ENCODE peak calls at places on chromosomes 1 and 21, in four cellular contexts. A is tibial nerve; W is CD8-positive, alpha-beta T cell; M is upper lobe of left lung. T is an unnamed sample.

GRCh38 chr1:245715291-245715701 is 560.5 kb downstream of the KIF26B start:
- DNase-seq in M (no peak), W (no peak), A (no peak), T (no peak)

GRCh38 chr21:38699048-38699447 is 106.7 kb upstream of the ETS2 start:
- DNase-seq in A (no peak), M (no peak), W (no peak), T (no peak)

GRCh38 chr1:52792002-52792401 is 50.6 kb upstream of the ZYG11A start:
- DNase-seq in M (no peak), W (no peak), A (no peak), T (no peak)

GRCh38 chr1:51898090-51898734 is 19.7 kb upstream of the NRDC start:
- DNase-seq in A (no peak), M (no peak), W (no peak), T (no peak)

GRCh38 chr1:230643887-230644286 is 1.6 kb downstream of the COG2 start:
- DNase-seq in A (no peak), W (no peak), M (no peak), T (no peak)

GRCh38 chr21:41241341-41241740 is 73.4 kb downstream of the BACE2 start:
- DNase-seq in M (no peak), A (no peak), W (no peak), T (no peak)

GRCh38 chr1:55789466-55789865 is 574.3 kb upstream of the USP24 start:
- DNase-seq in M (no peak), W (no peak), A (no peak), T (no peak)

GRCh38 chr21:27246741-27247140 is 279.9 kb upstream of the ADAMTS5 start:
- DNase-seq in A (no peak), M (no peak), W (no peak), T (no peak)

GRCh38 chr1:6785721-6786505 is 659 bp downstream of the CAMTA1 start:
- DNase-seq in W (peak; percentile 31), A (no peak), M (peak; percentile 48), T (peak; percentile 50)

GRCh38 chr21:17818158-17819113 is 720 bp downstream of the C21orf91 start:
- DNase-seq in M (peak; percentile 51), W (peak; percentile 54), A (no peak), T (peak; percentile 58)

GRCh38 chr21:33817663-33818433 is 97.8 kb downstream of the ATP5PO start:
- DNase-seq in W (no peak), M (no peak), A (no peak), T (no peak)

GRCh38 chr1:27684176-27684575 is 12.2 kb upstream of the IFI6 start:
- DNase-seq in W (no peak), A (no peak), M (no peak), T (no peak)

GRCh38 chr1:67439277-67440029 is 9.3 kb upstream of the SERBP1 start:
- DNase-seq in W (no peak), A (no peak), M (no peak), T (no peak)

GRCh38 chr21:16535100-16535418 is 805.3 kb downstream of the USP25 start:
- DNase-seq in M (peak; percentile 65), W (no peak), A (peak; percentile 74), T (no peak)

GRCh38 chr1:59199734-59200376 is 97.0 kb upstream of the FGGY start:
- DNase-seq in W (no peak), A (no peak), M (no peak), T (no peak)

GRCh38 chr1:78469561-78469960 is 21.2 kb upstream of the PTGFR start:
- DNase-seq in W (no peak), A (no peak), M (no peak), T (no peak)

GRCh38 chr1:89759036-89759435 is 61.8 kb upstream of the LRRC8D start:
- DNase-seq in M (no peak), A (no peak), W (no peak), T (no peak)

GRCh38 chr1:89755593-89755992 is 65.2 kb upstream of the LRRC8D start:
- DNase-seq in W (no peak), M (no peak), A (no peak), T (no peak)

GRCh38 chr1:89760496-89760895 is 60.3 kb upstream of the LRRC8D start:
- DNase-seq in M (no peak), W (no peak), A (no peak), T (no peak)

GRCh38 chr1:89758127-89758526 is 62.7 kb upstream of the LRRC8D start:
- DNase-seq in A (no peak), M (no peak), W (no peak), T (no peak)

GRCh38 chr1:89757532-89757931 is 63.3 kb upstream of the LRRC8D start:
- DNase-seq in M (peak; percentile 49), A (no peak), W (peak; percentile 23), T (peak; percentile 9)
- H3K4me3 ChIP-seq in M (no peak overlapping the region), A (no peak overlapping the region), W (peak overlapping the region; percentile 2), T (no peak overlapping the region)

GRCh38 chr21:44444286-44444931 is 10.9 kb upstream of the LRRC3 start:
- DNase-seq in W (no peak), A (no peak), M (no peak), T (no peak)
- TF ChIP-seq CTCF in W (no peak), A (no peak), M (no peak), T (peak; percentile 54)

GRCh38 chr1:21878009-21878809 is 58.9 kb downstream of the HSPG2 start:
- DNase-seq in W (no peak), A (no peak), M (no peak), T (no peak)
- H3K36me3 ChIP-seq in W (no peaks in the 10 kb centered on the region), A (peaks cover 9% of the 10 kb centered on the region), M (peaks cover 63% of the 10 kb centered on the region), T (no peaks in the 10 kb centered on the region)

GRCh38 chr1:25020173-25020840 is 90.2 kb upstream of the RUNX3 start:
- DNase-seq in W (no peak), M (no peak), A (no peak), T (no peak)

GRCh38 chr1:25022361-25023189 is 92.5 kb upstream of the RUNX3 start:
- DNase-seq in A (peak; percentile 27), M (peak; percentile 89), W (peak; percentile 95), T (peak; percentile 98)

GRCh38 chr1:25023190-25023578 is 93.1 kb upstream of the RUNX3 start:
- DNase-seq in A (no peak), M (no peak), W (no peak), T (no peak)

GRCh38 chr1:25020851-25021585 is 90.9 kb upstream of the RUNX3 start:
- DNase-seq in M (no peak), W (no peak), A (no peak), T (peak; percentile 38)

DNA sequence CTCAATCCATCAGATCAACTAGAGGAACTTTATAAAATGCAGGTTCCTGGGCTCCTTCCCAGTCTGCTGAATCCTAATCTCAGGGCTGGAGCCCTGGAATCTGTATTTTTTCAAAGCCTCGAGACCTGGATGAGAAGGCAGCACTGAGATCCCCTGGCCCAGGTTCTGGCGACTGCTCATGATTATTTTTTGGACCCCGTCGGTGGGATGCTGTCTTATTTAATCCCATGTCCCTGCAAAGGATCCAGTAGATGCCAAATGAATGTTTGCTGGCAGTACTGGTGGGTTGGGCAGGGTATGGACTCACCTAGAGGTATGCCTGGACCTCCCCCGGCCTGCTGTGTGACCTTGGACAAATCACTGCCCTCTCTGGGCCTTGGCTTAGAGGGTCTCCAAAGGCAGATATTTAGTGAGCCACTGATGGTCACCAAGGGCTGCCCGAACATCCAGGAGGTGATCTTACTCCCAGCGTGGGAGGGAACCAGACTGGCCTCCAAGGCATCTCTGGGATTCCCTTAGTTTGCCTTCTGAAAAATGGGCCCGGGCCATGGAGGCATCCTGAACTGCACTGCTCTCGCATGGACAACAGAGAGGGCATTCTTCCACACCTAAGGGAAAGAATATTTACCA is 91.6 kb upstream of the RUNX3 start:
- DNase-seq in M (no peak), A (no peak), W (no peak), T (peak; percentile 39)
- H3K4me3 ChIP-seq in M (no peak overlapping the region), A (no peak overlapping the region), W (peak overlapping the region; percentile 42), T (no peak overlapping the region)

GRCh38 chr1:21814241-21814918 is 2.3 kb downstream of the LDLRAD2 start:
- DNase-seq in W (peak; percentile 45), A (no peak), M (no peak), T (peak; percentile 62)
- TF ChIP-seq CTCF in W (peak; percentile 55), A (peak; percentile 48), M (peak; percentile 48), T (peak; percentile 70)

GRCh38 chr21:46253610-46254124 is 25.1 kb upstream of the LSS start:
- DNase-seq in A (no peak), M (no peak), W (peak; percentile 27), T (peak; percentile 69)

GRCh38 chr21:46254208-46254975 is 25.8 kb upstream of the LSS start:
- DNase-seq in M (no peak), W (no peak), A (no peak), T (peak; percentile 45)

GRCh38 chr21:46255758-46256337 is 27.3 kb upstream of the LSS start:
- DNase-seq in W (no peak), A (no peak), M (no peak), T (no peak)

GRCh38 chr21:46255166-46255565 is 26.6 kb upstream of the LSS start:
- DNase-seq in M (no peak), A (no peak), W (no peak), T (no peak)

DNA sequence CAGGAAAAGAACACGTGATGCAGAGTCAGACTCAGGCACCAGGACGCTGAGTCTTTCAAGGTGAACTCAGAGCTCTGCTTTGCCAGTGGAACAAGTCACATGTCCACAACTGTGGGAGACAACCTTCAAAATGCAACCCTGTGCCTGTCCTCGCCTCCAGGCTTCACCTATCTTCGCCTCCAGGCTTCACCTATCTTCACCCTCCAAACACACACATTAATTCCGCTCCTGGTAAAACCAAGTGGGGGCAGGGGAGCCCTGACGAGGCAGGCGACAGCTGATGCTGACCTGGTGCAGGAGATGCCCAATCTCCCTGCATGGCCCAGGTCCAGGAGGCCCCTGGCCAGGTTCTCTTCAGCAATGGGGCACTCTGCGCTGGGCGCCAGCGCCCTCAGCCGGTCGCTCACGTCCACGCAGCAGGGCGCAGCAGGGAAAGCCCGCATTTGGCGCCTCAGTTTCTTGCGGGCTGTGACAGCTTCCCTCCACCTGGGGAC is 28.0 kb upstream of the LSS start:
- DNase-seq in M (no peak), A (no peak), W (no peak), T (no peak)
- H3K36me3 ChIP-seq in M (peaks cover 95% of the 10 kb centered on the region), A (peaks cover 4% of the 10 kb centered on the region), W (peaks cover 55% of the 10 kb centered on the region), T (peaks cover 41% of the 10 kb centered on the region)

GRCh38 chr21:28632718-28633408 is 359.8 kb downstream of the LTN1 start:
- DNase-seq in W (no peak), A (no peak), M (no peak), T (no peak)
- H3K4me3 ChIP-seq in W (no peak overlapping the region), A (no peak overlapping the region), M (no peak overlapping the region), T (no peak overlapping the region)

GRCh38 chr1:201361652-201362504 is 15.6 kb downstream of the TNNT2 start:
- DNase-seq in M (peak; percentile 47), A (no peak), W (no peak), T (peak; percentile 19)
- TF ChIP-seq CTCF in M (peak; percentile 89), A (peak; percentile 65), W (no peak), T (peak; percentile 84)